ENCODE peak calls at places on chromosomes 3 and 15, in six cellular contexts. Q is activated CD4-positive, alpha-beta T cell treated with anti-CD3 and anti-CD28 coated beads for 4 hours; P is NCI-H1694 treated with DMSO at 0.1 percent for 48 hours; R is T-cell; N is cardiac muscle cell; U is adrenal gland. H is an unnamed sample.

GRCh38 chr15:49462242-49462641 is 39.2 kb downstream of the FGF7 start:
- DNase-seq in Q (no peak), P (no peak), R (no peak), N (no peak), U (no peak), H (no peak)

GRCh38 chr15:74228723-74229081 is 7.4 kb upstream of the CCDC33 start:
- DNase-seq in Q (no peak), P (no peak), R (no peak), N (peak; percentile 67), U (no peak), H (no peak)

GRCh38 chr15:68386587-68387287 is 45.2 kb downstream of the ITGA11 start:
- DNase-seq in Q (no peak), P (no peak), R (no peak), N (no peak), U (peak; percentile 5), H (no peak)

GRCh38 chr3:52788890-52789745 is 5.5 kb upstream of the ITIH3 start:
- DNase-seq in Q (no peak), P (no peak), R (no peak), N (no peak), U (no peak), H (no peak)

GRCh38 chr3:13896473-13897154 is 16.7 kb upstream of the WNT7A start:
- DNase-seq in Q (peak; percentile 54), P (peak; percentile 33), R (peak; percentile 57), N (peak; percentile 78), U (no peak), H (peak; percentile 53)

GRCh38 chr3:12507871-12508281 is 23.6 kb downstream of the TSEN2 start:
- DNase-seq in Q (no peak), P (no peak), R (no peak), N (peak; percentile 57), U (peak; percentile 62), H (no peak)

GRCh38 chr3:121914081-121914998 is 20.1 kb downstream of the SLC15A2 start:
- DNase-seq in Q (no peak), P (no peak), R (no peak), N (peak; percentile 5), U (no peak), H (no peak)

GRCh38 chr3:14803101-14803980 is 15.4 kb upstream of the FGD5 start:
- DNase-seq in Q (no peak), P (no peak), R (no peak), N (peak; percentile 60), U (no peak), H (no peak)

GRCh38 chr3:30602946-30603345 is 3.5 kb upstream of the TGFBR2 start:
- DNase-seq in Q (no peak), P (no peak), R (no peak), N (no peak), U (no peak), H (no peak)

GRCh38 chr15:48992545-48992944 is 28.8 kb upstream of the SHC4 start:
- DNase-seq in Q (no peak), P (no peak), R (no peak), N (no peak), U (no peak), H (no peak)

GRCh38 chr15:75452364-75452967 is 976 bp upstream of the SIN3A start:
- DNase-seq in Q (peak; percentile 78), P (peak; percentile 68), R (peak; percentile 78), N (peak; percentile 84), U (peak; percentile 88), H (peak; percentile 76)

GRCh38 chr3:114582929-114583328 is 289.1 kb downstream of the TIGIT start:
- DNase-seq in Q (no peak), P (no peak), R (no peak), N (no peak), U (no peak), H (no peak)

GRCh38 chr3:128933922-128934253 is 54.5 kb downstream of the ACAD9 start:
- DNase-seq in Q (no peak), P (no peak), R (no peak), N (no peak), U (no peak), H (no peak)

GRCh38 chr3:160049570-160049969 is 60.9 kb downstream of the IL12A start:
- DNase-seq in Q (no peak), P (no peak), R (no peak), N (no peak), U (no peak), H (no peak)

GRCh38 chr3:95297586-95297985 is 1234.7 kb downstream of the NSUN3 start:
- DNase-seq in Q (no peak), P (no peak), R (no peak), N (no peak), U (no peak), H (no peak)

H was measured in cerebellum.